ENCODE peak calls at places on chromosomes 16 and 17, in ten cellular contexts. One of them, this sample, is unnamed.

GRCh38 chr16:67773099-67773498 is 33.3 kb downstream of the RANBP10 start:
- DNase-seq in AG10803: no peak
- DNase-seq in lower lobe of right lung: no peak
- DNase-seq in A549: no peak
- DNase-seq in left ventricle myocardium inferior: peak
- DNase-seq in CD8-positive, alpha-beta T cell: no peak
- DNase-seq in epithelial cell of proximal tubule: no peak
- DNase-seq in colonic mucosa: no peak
- DNase-seq in fibroblast of lung: peak
- DNase-seq in astrocyte of the spinal cord: no peak
- DNase-seq in this sample: no peak

GRCh38 chr17:81515530-81516041 is 3.0 kb upstream of the ACTG1 start:
- DNase-seq in AG10803: no peak
- DNase-seq in lower lobe of right lung: peak
- DNase-seq in A549: no peak
- DNase-seq in left ventricle myocardium inferior: no peak
- DNase-seq in CD8-positive, alpha-beta T cell: no peak
- DNase-seq in epithelial cell of proximal tubule: no peak
- DNase-seq in colonic mucosa: peak
- DNase-seq in fibroblast of lung: no peak
- DNase-seq in astrocyte of the spinal cord: no peak
- DNase-seq in this sample: no peak

GRCh38 chr17:68295086-68295485 is 3.8 kb downstream of the ARSG start:
- DNase-seq in AG10803: no peak
- DNase-seq in lower lobe of right lung: no peak
- DNase-seq in A549: no peak
- DNase-seq in left ventricle myocardium inferior: no peak
- DNase-seq in CD8-positive, alpha-beta T cell: no peak
- DNase-seq in epithelial cell of proximal tubule: no peak
- DNase-seq in colonic mucosa: no peak
- DNase-seq in fibroblast of lung: no peak
- DNase-seq in astrocyte of the spinal cord: no peak
- DNase-seq in this sample: no peak

GRCh38 chr17:28948873-28949184 is 2.5 kb downstream of the PHF12 start:
- DNase-seq in AG10803: no peak
- DNase-seq in lower lobe of right lung: no peak
- DNase-seq in A549: no peak
- DNase-seq in left ventricle myocardium inferior: no peak
- DNase-seq in CD8-positive, alpha-beta T cell: no peak
- DNase-seq in epithelial cell of proximal tubule: no peak
- DNase-seq in colonic mucosa: no peak
- DNase-seq in fibroblast of lung: no peak
- DNase-seq in astrocyte of the spinal cord: peak
- DNase-seq in this sample: no peak

GRCh38 chr16:77212736-77213541 is 13.7 kb downstream of the SYCE1L start:
- DNase-seq in AG10803: no peak
- DNase-seq in lower lobe of right lung: peak
- DNase-seq in A549: peak
- DNase-seq in left ventricle myocardium inferior: peak
- DNase-seq in CD8-positive, alpha-beta T cell: peak
- DNase-seq in epithelial cell of proximal tubule: no peak
- DNase-seq in colonic mucosa: peak
- DNase-seq in fibroblast of lung: peak
- DNase-seq in astrocyte of the spinal cord: peak
- DNase-seq in this sample: no peak

GRCh38 chr16:70805787-70806186 is 4.8 kb upstream of the VAC14 start:
- DNase-seq in AG10803: peak
- DNase-seq in lower lobe of right lung: no peak
- DNase-seq in A549: no peak
- DNase-seq in left ventricle myocardium inferior: no peak
- DNase-seq in CD8-positive, alpha-beta T cell: peak
- DNase-seq in epithelial cell of proximal tubule: no peak
- DNase-seq in colonic mucosa: no peak
- DNase-seq in fibroblast of lung: peak
- DNase-seq in astrocyte of the spinal cord: peak
- DNase-seq in this sample: no peak

GRCh38 chr17:81135503-81136283 is 29.6 kb upstream of the PVALEF start:
- DNase-seq in AG10803: no peak
- DNase-seq in lower lobe of right lung: peak
- DNase-seq in A549: no peak
- DNase-seq in left ventricle myocardium inferior: no peak
- DNase-seq in CD8-positive, alpha-beta T cell: no peak
- DNase-seq in epithelial cell of proximal tubule: no peak
- DNase-seq in colonic mucosa: no peak
- DNase-seq in fibroblast of lung: no peak
- DNase-seq in astrocyte of the spinal cord: no peak
- DNase-seq in this sample: no peak

GRCh38 chr16:51343411-51343810 is 192.3 kb upstream of the SALL1 start:
- DNase-seq in AG10803: no peak
- DNase-seq in lower lobe of right lung: no peak
- DNase-seq in A549: no peak
- DNase-seq in left ventricle myocardium inferior: no peak
- DNase-seq in CD8-positive, alpha-beta T cell: no peak
- DNase-seq in epithelial cell of proximal tubule: no peak
- DNase-seq in colonic mucosa: no peak
- DNase-seq in fibroblast of lung: peak
- DNase-seq in astrocyte of the spinal cord: peak
- DNase-seq in this sample: no peak

GRCh38 chr17:71528210-71528609 is 592.6 kb upstream of the SOX9 start:
- DNase-seq in AG10803: no peak
- DNase-seq in lower lobe of right lung: no peak
- DNase-seq in A549: no peak
- DNase-seq in left ventricle myocardium inferior: no peak
- DNase-seq in CD8-positive, alpha-beta T cell: no peak
- DNase-seq in epithelial cell of proximal tubule: no peak
- DNase-seq in colonic mucosa: no peak
- DNase-seq in fibroblast of lung: no peak
- DNase-seq in astrocyte of the spinal cord: no peak
- DNase-seq in this sample: no peak

GRCh38 chr17:63827002-63827800 is at the start of the genes FTSJ3 and PSMC5:
- DNase-seq in AG10803: peak
- DNase-seq in lower lobe of right lung: peak
- DNase-seq in A549: peak
- DNase-seq in left ventricle myocardium inferior: peak
- DNase-seq in CD8-positive, alpha-beta T cell: peak
- DNase-seq in epithelial cell of proximal tubule: peak
- DNase-seq in colonic mucosa: peak
- DNase-seq in fibroblast of lung: peak
- DNase-seq in astrocyte of the spinal cord: peak
- DNase-seq in this sample: peak

GRCh38 chr16:59067207-59067606 is 333.1 kb upstream of the GOT2 start:
- DNase-seq in AG10803: no peak
- DNase-seq in lower lobe of right lung: peak
- DNase-seq in A549: no peak
- DNase-seq in left ventricle myocardium inferior: no peak
- DNase-seq in CD8-positive, alpha-beta T cell: no peak
- DNase-seq in epithelial cell of proximal tubule: peak
- DNase-seq in colonic mucosa: no peak
- DNase-seq in fibroblast of lung: no peak
- DNase-seq in astrocyte of the spinal cord: no peak
- DNase-seq in this sample: no peak

GRCh38 chr16:50743575-50744225 is 1.8 kb downstream of the CYLD start:
- DNase-seq in AG10803: no peak
- DNase-seq in lower lobe of right lung: no peak
- DNase-seq in A549: no peak
- DNase-seq in left ventricle myocardium inferior: no peak
- DNase-seq in CD8-positive, alpha-beta T cell: no peak
- DNase-seq in epithelial cell of proximal tubule: no peak
- DNase-seq in colonic mucosa: no peak
- DNase-seq in fibroblast of lung: no peak
- DNase-seq in astrocyte of the spinal cord: no peak
- DNase-seq in this sample: no peak

GRCh38 chr17:61450641-61451537 is 1.3 kb upstream of the TBX4 start:
- DNase-seq in AG10803: no peak
- DNase-seq in lower lobe of right lung: no peak
- DNase-seq in A549: no peak
- DNase-seq in left ventricle myocardium inferior: no peak
- DNase-seq in CD8-positive, alpha-beta T cell: no peak
- DNase-seq in epithelial cell of proximal tubule: no peak
- DNase-seq in colonic mucosa: no peak
- DNase-seq in fibroblast of lung: no peak
- DNase-seq in astrocyte of the spinal cord: no peak
- DNase-seq in this sample: peak

GRCh38 chr17:81976332-81977210 is 858 bp upstream of the ASPSCR1 start:
- DNase-seq in AG10803: no peak
- DNase-seq in lower lobe of right lung: peak
- DNase-seq in A549: peak
- DNase-seq in left ventricle myocardium inferior: no peak
- DNase-seq in CD8-positive, alpha-beta T cell: no peak
- DNase-seq in epithelial cell of proximal tubule: no peak
- DNase-seq in colonic mucosa: peak
- DNase-seq in fibroblast of lung: no peak
- DNase-seq in astrocyte of the spinal cord: no peak
- DNase-seq in this sample: no peak

GRCh38 chr16:23944381-23944780 is 108.6 kb downstream of the PRKCB start:
- DNase-seq in AG10803: no peak
- DNase-seq in lower lobe of right lung: no peak
- DNase-seq in A549: no peak
- DNase-seq in left ventricle myocardium inferior: no peak
- DNase-seq in CD8-positive, alpha-beta T cell: no peak
- DNase-seq in epithelial cell of proximal tubule: no peak
- DNase-seq in colonic mucosa: no peak
- DNase-seq in fibroblast of lung: no peak
- DNase-seq in astrocyte of the spinal cord: no peak
- DNase-seq in this sample: peak

DNA sequence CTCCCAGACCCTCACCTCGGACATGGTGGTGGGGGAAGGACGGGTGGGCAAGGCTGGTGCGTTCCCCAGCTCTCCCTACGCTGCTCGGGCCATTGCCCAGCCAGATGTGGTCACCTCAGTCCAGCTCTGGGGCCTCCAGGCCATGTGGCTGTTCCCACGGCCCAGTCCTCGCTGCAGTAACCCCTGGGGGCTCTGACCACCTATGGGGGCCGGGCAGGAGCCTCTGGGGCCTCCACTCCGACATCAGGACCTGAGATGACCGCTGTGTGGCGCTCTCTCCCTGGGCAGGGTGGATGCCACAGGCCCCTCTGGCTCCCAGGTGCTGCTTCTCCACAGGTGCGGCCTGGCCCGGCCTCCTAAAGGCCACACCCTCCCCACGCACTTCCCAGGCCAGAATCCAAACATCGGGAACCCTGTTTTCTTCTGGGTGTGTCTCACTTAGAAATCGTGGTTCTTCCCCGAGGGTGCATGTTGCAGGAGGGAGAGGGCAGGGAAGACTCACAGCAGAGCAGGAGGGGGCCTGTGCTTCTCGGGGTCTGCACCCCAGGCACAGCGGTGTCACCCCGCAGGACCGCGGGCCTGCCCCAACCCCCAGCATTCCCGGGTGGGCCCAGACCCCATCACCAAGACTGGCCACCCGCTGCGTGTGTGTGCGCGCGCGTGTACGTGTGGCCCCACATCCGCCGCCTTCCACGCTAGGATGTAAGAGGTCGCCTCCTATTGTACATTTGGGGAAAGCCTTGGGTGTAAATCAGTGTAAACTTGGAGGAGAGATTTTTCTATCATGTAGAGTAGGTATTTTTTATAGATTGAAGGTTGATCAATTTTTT is 5.9 kb upstream of the CAPN15 start:
- DNase-seq in AG10803: no peak
- DNase-seq in lower lobe of right lung: no peak
- DNase-seq in A549: no peak
- DNase-seq in left ventricle myocardium inferior: no peak
- DNase-seq in CD8-positive, alpha-beta T cell: no peak
- DNase-seq in epithelial cell of proximal tubule: no peak
- DNase-seq in colonic mucosa: peak
- DNase-seq in fibroblast of lung: no peak
- DNase-seq in astrocyte of the spinal cord: no peak
- DNase-seq in this sample: no peak
- TF ChIP-seq CTCF in AG10803: peak
- TF ChIP-seq CTCF in lower lobe of right lung: no peak
- TF ChIP-seq CTCF in A549: no peak
- TF ChIP-seq CTCF in left ventricle myocardium inferior: no peak
- TF ChIP-seq CTCF in CD8-positive, alpha-beta T cell: no peak
- TF ChIP-seq CTCF in epithelial cell of proximal tubule: no peak
- TF ChIP-seq CTCF in colonic mucosa: peak
- TF ChIP-seq CTCF in fibroblast of lung: peak
- TF ChIP-seq CTCF in astrocyte of the spinal cord: peak
- TF ChIP-seq CTCF in this sample: no peak

DNA sequence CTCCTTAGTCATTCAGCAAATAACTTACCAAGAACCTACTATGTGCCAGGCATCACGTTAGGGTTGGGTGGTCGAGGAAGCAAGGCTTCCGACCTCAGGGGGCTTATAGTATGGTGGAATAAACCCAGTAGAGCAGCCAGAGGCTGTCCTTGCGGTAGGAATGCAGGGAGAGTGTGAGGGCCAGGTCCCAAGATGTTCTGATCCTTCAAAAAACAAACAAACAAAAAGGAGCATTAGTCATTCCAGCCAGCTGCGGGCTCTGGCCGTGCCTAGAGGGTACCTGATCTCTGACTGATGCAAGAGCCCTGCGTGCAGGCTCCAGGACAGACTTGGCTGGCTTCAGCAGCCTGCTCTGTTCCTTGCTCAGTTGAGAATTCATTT is 18.2 kb downstream of the CYB5D2 start:
- DNase-seq in AG10803: peak
- DNase-seq in lower lobe of right lung: peak
- DNase-seq in A549: peak
- DNase-seq in left ventricle myocardium inferior: no peak
- DNase-seq in CD8-positive, alpha-beta T cell: no peak
- DNase-seq in epithelial cell of proximal tubule: peak
- DNase-seq in colonic mucosa: no peak
- DNase-seq in fibroblast of lung: peak
- DNase-seq in astrocyte of the spinal cord: peak
- DNase-seq in this sample: no peak
- TF ChIP-seq CTCF in AG10803: peak
- TF ChIP-seq CTCF in lower lobe of right lung: no peak
- TF ChIP-seq CTCF in A549: no peak
- TF ChIP-seq CTCF in left ventricle myocardium inferior: no peak
- TF ChIP-seq CTCF in CD8-positive, alpha-beta T cell: no peak
- TF ChIP-seq CTCF in epithelial cell of proximal tubule: peak
- TF ChIP-seq CTCF in colonic mucosa: no peak
- TF ChIP-seq CTCF in fibroblast of lung: peak
- TF ChIP-seq CTCF in astrocyte of the spinal cord: peak
- TF ChIP-seq CTCF in this sample: peak

DNA sequence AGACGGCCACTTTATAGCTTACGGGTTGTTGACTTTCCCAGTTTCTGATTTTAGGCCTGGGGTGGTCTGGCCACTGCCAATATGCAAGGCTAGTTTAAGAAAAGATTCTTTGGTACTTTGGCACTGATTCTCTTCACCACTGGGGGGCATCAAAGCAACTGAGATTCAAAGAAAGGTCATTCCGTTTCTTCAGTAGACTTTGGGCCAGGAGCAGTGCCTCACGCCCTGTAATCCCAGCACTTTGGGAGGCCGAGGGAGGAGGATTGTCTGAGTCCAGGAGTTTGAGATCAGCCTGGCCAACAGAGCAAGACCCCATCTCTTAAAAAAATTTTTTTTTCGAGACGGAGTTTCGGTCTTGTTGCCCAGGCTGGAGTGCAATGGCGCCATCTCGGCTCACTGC is 53.0 kb downstream of the RPA1 start:
- DNase-seq in AG10803: peak
- DNase-seq in lower lobe of right lung: no peak
- DNase-seq in A549: peak
- DNase-seq in left ventricle myocardium inferior: no peak
- DNase-seq in CD8-positive, alpha-beta T cell: no peak
- DNase-seq in epithelial cell of proximal tubule: no peak
- DNase-seq in colonic mucosa: peak
- DNase-seq in fibroblast of lung: peak
- DNase-seq in astrocyte of the spinal cord: peak
- DNase-seq in this sample: no peak
- TF ChIP-seq CTCF in AG10803: peak
- TF ChIP-seq CTCF in lower lobe of right lung: peak
- TF ChIP-seq CTCF in A549: peak
- TF ChIP-seq CTCF in left ventricle myocardium inferior: peak
- TF ChIP-seq CTCF in CD8-positive, alpha-beta T cell: peak
- TF ChIP-seq CTCF in epithelial cell of proximal tubule: peak
- TF ChIP-seq CTCF in colonic mucosa: peak
- TF ChIP-seq CTCF in fibroblast of lung: peak
- TF ChIP-seq CTCF in astrocyte of the spinal cord: peak
- TF ChIP-seq CTCF in this sample: peak

GRCh38 chr16:81077077-81077940 is at the start of gene C16orf46:
- DNase-seq in AG10803: peak
- DNase-seq in lower lobe of right lung: peak
- DNase-seq in A549: peak
- DNase-seq in left ventricle myocardium inferior: peak
- DNase-seq in CD8-positive, alpha-beta T cell: peak
- DNase-seq in epithelial cell of proximal tubule: peak
- DNase-seq in colonic mucosa: peak
- DNase-seq in fibroblast of lung: peak
- DNase-seq in astrocyte of the spinal cord: peak
- DNase-seq in this sample: peak
- TF ChIP-seq CTCF in AG10803: no peak
- TF ChIP-seq CTCF in lower lobe of right lung: no peak
- TF ChIP-seq CTCF in A549: no peak
- TF ChIP-seq CTCF in left ventricle myocardium inferior: no peak
- TF ChIP-seq CTCF in CD8-positive, alpha-beta T cell: no peak
- TF ChIP-seq CTCF in epithelial cell of proximal tubule: no peak
- TF ChIP-seq CTCF in colonic mucosa: no peak
- TF ChIP-seq CTCF in fibroblast of lung: no peak
- TF ChIP-seq CTCF in astrocyte of the spinal cord: no peak
- TF ChIP-seq CTCF in this sample: no peak